ENCODE peak calls at places on chromosomes 13 and 19, in ten cellular contexts. N is neural crest cell; J is CD8-positive, alpha-beta T cell; P is mesothelial cell of epicardium; Y is stomach; Q is mammary epithelial cell; W is cardiac fibroblast; C is neural progenitor cell; V is GM12864; X is HFFc6. E is an unnamed sample.

GRCh38 chr19:46218160-46218559 is 11.4 kb upstream of the IGFL1 start:
- DNase-seq in N (peak; percentile 63), J (peak; percentile 10), P (peak; percentile 63), Y (no peak), Q (peak; percentile 59), W (peak; percentile 31), C (peak; percentile 89), V (no peak), X (no peak), E (no peak)

GRCh38 chr19:18373407-18373891 is 12.5 kb upstream of the GDF15 start:
- DNase-seq in N (no peak), J (no peak), P (no peak), Y (no peak), Q (no peak), W (no peak), C (no peak), V (no peak), X (no peak), E (no peak)

GRCh38 chr19:15613338-15613737 is 1.7 kb upstream of the CYP4F8 start:
- DNase-seq in N (no peak), J (no peak), P (no peak), Y (no peak), Q (no peak), W (no peak), C (no peak), V (no peak), X (no peak), E (no peak)

GRCh38 chr13:57018915-57019314 is 121.8 kb upstream of the PRR20A start:
- DNase-seq in N (no peak), J (no peak), P (no peak), Y (no peak), Q (no peak), W (no peak), C (no peak), V (no peak), X (no peak), E (no peak)

GRCh38 chr13:45592758-45593157 is 22.8 kb downstream of the ERICH6B start:
- DNase-seq in N (no peak), J (no peak), P (no peak), Y (no peak), Q (no peak), W (no peak), C (no peak), V (peak; percentile 8), X (no peak), E (peak; percentile 27)

GRCh38 chr13:99265823-99266426 is 7.7 kb upstream of the GPR18 start:
- DNase-seq in N (no peak), J (no peak), P (no peak), Y (no peak), Q (peak; percentile 26), W (peak; percentile 68), C (peak; percentile 56), V (no peak), X (peak; percentile 26), E (no peak)

GRCh38 chr13:73657821-73658540 is 476.2 kb downstream of the KLF12 start:
- DNase-seq in N (no peak), J (no peak), P (no peak), Y (no peak), Q (no peak), W (peak; percentile 93), C (no peak), V (no peak), X (no peak), E (no peak)

GRCh38 chr19:16825312-16826168 is 3.7 kb upstream of the SIN3B start:
- DNase-seq in N (no peak), J (no peak), P (peak; percentile 60), Y (peak; percentile 53), Q (peak; percentile 48), W (peak; percentile 73), C (peak; percentile 26), V (no peak), X (peak; percentile 24), E (no peak)

GRCh38 chr19:8526345-8527062 is 12.5 kb upstream of the ZNF414 start:
- DNase-seq in N (peak; percentile 96), J (no peak), P (peak; percentile 95), Y (peak; percentile 93), Q (peak; percentile 81), W (peak; percentile 94), C (peak; percentile 96), V (no peak), X (peak; percentile 85), E (no peak)

GRCh38 chr13:87208636-87209035 is 462.5 kb upstream of the SLITRK5 start:
- DNase-seq in N (no peak), J (no peak), P (no peak), Y (no peak), Q (no peak), W (no peak), C (no peak), V (no peak), X (no peak), E (no peak)

GRCh38 chr19:33868821-33869412 is 72.2 kb downstream of the KCTD15 start:
- DNase-seq in N (no peak), J (no peak), P (peak; percentile 51), Y (peak; percentile 35), Q (peak; percentile 50), W (peak; percentile 51), C (peak; percentile 50), V (no peak), X (no peak), E (peak; percentile 8)

DNA sequence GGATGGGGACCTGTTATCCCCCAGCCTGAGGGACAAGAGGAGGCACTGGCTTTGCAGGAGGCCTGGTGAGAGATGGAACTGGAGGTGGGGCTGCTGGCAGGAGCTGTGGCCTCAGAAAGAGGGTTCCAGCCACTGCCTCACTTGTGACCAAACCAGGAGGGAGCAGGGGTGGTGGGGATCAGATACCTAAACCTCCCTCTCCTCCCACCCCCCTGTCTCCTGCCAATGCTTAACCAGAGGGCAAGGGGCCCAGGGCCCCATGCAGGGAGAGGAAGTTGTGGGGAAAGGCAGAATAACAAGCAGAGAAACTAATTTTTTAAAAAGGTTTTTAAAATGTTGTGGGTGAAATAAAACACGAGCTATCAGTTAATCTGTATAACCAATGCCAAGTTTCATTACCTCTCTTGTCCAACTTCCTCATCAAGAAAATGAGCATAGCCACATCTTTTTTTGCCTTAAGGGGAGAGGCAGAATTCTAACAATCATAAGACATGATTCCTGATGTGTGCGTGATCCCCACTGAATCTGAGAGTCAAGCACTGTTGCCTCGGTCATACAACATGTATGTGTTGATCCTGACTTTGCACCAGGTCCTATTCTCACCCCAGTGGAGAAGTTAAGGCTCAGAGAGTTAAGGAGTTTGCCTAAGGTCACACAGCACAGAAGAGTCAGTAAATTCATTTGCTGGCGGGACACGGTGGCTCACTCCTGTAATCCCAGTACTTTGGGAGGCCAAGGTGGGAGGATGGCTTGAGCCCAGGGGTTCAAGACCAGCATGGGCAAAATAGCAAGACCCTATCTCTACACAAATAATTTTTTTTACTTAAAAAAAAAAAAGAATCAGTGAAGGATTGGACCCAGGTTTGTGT is 12.9 kb downstream of the FXYD5 start:
- DNase-seq in N (no peak), J (no peak), P (no peak), Y (no peak), Q (no peak), W (no peak), C (no peak), V (no peak), X (no peak), E (no peak)
- TF ChIP-seq CTCF in N (no peak), J (no peak), P (no peak), Y (no peak), Q (no peak), W (no peak), C (no peak), V (no peak), X (no peak), E (no peak)

DNA sequence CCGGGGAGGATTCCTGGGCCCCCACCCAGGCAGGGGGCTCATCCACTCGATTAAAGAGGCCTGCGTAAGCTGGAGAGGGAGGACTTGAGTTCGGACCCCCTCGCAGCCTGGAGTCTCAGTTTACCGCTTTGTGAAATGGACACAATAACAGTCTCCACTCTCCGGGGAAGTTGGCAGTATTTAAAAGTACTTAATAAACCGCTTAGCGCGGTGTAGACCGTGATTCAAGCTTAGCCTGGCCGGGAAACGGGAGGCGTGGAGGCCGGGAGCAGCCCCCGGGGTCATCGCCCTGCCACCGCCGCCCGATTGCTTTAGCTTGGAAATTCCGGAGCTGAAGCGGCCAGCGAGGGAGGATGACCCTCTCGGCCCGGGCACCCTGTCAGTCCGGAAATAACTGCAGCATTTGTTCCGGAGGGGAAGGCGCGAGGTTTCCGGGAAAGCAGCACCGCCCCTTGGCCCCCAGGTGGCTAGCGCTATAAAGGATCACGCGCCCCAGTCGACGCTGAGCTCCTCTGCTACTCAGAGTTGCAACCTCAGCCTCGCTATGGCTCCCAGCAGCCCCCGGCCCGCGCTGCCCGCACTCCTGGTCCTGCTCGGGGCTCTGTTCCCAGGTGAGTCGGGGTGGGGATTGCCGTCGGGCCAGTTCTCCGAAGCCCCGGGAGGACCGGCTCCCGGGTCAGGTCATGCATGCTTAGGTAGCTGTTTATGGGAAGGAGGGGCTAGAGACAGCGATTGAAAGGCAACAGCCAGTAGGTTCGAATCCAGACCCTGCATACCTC is at the start of gene ICAM1:
- DNase-seq in N (no peak), J (peak; percentile 67), P (no peak), Y (peak; percentile 72), Q (peak; percentile 33), W (peak; percentile 94), C (peak; percentile 71), V (peak; percentile 67), X (no peak), E (peak; percentile 89)
- TF ChIP-seq CTCF in N (peak; percentile 23), J (peak; percentile 24), P (no peak), Y (no peak), Q (peak; percentile 11), W (no peak), C (no peak), V (peak; percentile 17), X (peak; percentile 30), E (no peak)

GRCh38 chr13:47420012-47420411 is 523.2 kb upstream of the HTR2A start:
- DNase-seq in N (no peak), J (no peak), P (no peak), Y (no peak), Q (no peak), W (no peak), C (no peak), V (no peak), X (peak; percentile 6), E (no peak)
- TF ChIP-seq CTCF in N (no peak), J (no peak), P (no peak), Y (no peak), Q (peak; percentile 51), W (no peak), C (no peak), V (no peak), X (no peak), E (no peak)

DNA sequence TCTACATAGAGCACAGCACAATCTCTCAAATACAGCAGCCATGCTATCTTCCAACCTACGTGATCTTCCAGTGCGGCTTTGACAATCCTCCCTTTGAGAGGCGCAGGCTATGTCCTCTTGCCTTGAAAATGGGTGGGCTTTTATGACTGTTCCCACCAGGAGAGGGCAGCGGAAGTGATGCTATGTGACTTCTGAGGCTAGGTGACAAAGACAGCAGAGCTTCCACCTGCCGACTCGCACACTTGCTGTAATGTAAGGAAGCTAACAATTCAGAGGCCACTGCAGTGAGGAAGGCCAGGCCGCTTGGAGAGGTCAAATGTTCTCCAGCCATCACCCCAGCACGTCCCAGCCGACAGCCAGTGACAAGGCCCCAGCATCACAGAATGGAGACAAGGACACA is 65.8 kb downstream of the MRPL57 start:
- DNase-seq in N (peak; percentile 29), J (no peak), P (no peak), Y (no peak), Q (no peak), W (no peak), C (peak; percentile 74), V (no peak), X (no peak), E (no peak)
- TF ChIP-seq CTCF in N (no peak), J (no peak), P (no peak), Y (no peak), Q (no peak), W (no peak), C (peak; percentile 59), V (no peak), X (no peak), E (no peak)

E was measured in GM13976.